ENCODE peak calls at places on chromosomes 1 and 21, in seven cellular contexts. B is CD8-positive, alpha-beta memory T cell; S is lower lobe of right lung; X is heart left ventricle; G is ovary; I is IMR-90; A is HCT116. T is an unnamed sample.

GRCh38 chr1:23214640-23215039 is 2.7 kb downstream of the HTR1D start:
- DNase-seq in A (no peak), B (no peak), G (no peak), S (no peak), X (no peak), I (peak), T (no peak)

GRCh38 chr1:115976900-115977480 is 677 bp downstream of the SLC22A15 start:
- DNase-seq in A (no peak), S (no peak), G (no peak), X (no peak), I (no peak), B (no peak), T (no peak)

GRCh38 chr1:45146833-45147232 is 59.6 kb downstream of the ZSWIM5 start:
- DNase-seq in S (no peak), A (no peak), I (no peak), B (no peak), G (no peak), X (no peak), T (no peak)

GRCh38 chr21:41993744-41994143 is 16.4 kb downstream of the ZBTB21 start:
- DNase-seq in A (no peak), S (no peak), X (no peak), G (no peak), I (peak), B (no peak), T (peak)

GRCh38 chr1:154710091-154710490 is 102.1 kb upstream of the ADAR start:
- DNase-seq in X (no peak), S (no peak), G (no peak), I (no peak), A (no peak), B (no peak), T (no peak)

GRCh38 chr21:41167348-41168342 is at the start of gene BACE2:
- DNase-seq in B (peak), G (peak), S (peak), A (no peak), X (peak), I (peak), T (peak)

GRCh38 chr21:37863842-37864241 is 52.4 kb downstream of the KCNJ6 start:
- DNase-seq in X (no peak), G (no peak), B (no peak), A (no peak), I (peak), S (peak), T (no peak)

GRCh38 chr1:3313579-3313955 is 140.9 kb upstream of the ARHGEF16 start:
- DNase-seq in B (no peak), A (no peak), X (peak), I (peak), S (peak), G (peak), T (peak)

GRCh38 chr1:22763479-22764200 is 53.0 kb downstream of the EPHB2 start:
- DNase-seq in X (peak), B (no peak), G (no peak), S (no peak), A (no peak), I (peak), T (no peak)

GRCh38 chr1:240136402-240136801 is 44.7 kb downstream of the FMN2 start:
- DNase-seq in B (no peak), G (no peak), A (no peak), S (no peak), I (peak), X (no peak), T (no peak)

GRCh38 chr1:202192770-202193613 is 607 bp upstream of the LGR6 start:
- DNase-seq in S (peak), I (peak), A (no peak), B (peak), X (peak), G (no peak), T (peak)

GRCh38 chr21:30684506-30684905 is 34.1 kb downstream of the KRTAP21-3 start:
- DNase-seq in I (no peak), S (no peak), A (no peak), B (no peak), X (no peak), G (no peak), T (no peak)

GRCh38 chr1:85267313-85267712 is 7.9 kb upstream of the C1orf52 start:
- DNase-seq in B (no peak), S (no peak), A (no peak), X (no peak), G (no peak), I (no peak), T (no peak)
- H3K27ac ChIP-seq in B (no peak), S (no peak), A (no peak), X (no peak), G (no peak), I (no peak), T (no peak)

GRCh38 chr1:1436634-1437032 is 1.1 kb downstream of the VWA1 start:
- DNase-seq in X (no peak), I (no peak), S (no peak), G (no peak), A (no peak), B (no peak), T (no peak)

GRCh38 chr1:1437904-1438376 is 2.5 kb downstream of the VWA1 start:
- DNase-seq in G (no peak), S (peak), X (peak), B (no peak), A (no peak), I (no peak), T (no peak)

GRCh38 chr1:1435911-1436633 is 582 bp downstream of the VWA1 start:
- DNase-seq in S (no peak), B (no peak), G (peak), X (peak), I (no peak), A (no peak), T (no peak)

GRCh38 chr1:1438531-1439381 is 3.3 kb downstream of the VWA1 start:
- DNase-seq in A (no peak), X (peak), S (no peak), B (no peak), G (no peak), I (no peak), T (no peak)

DNA sequence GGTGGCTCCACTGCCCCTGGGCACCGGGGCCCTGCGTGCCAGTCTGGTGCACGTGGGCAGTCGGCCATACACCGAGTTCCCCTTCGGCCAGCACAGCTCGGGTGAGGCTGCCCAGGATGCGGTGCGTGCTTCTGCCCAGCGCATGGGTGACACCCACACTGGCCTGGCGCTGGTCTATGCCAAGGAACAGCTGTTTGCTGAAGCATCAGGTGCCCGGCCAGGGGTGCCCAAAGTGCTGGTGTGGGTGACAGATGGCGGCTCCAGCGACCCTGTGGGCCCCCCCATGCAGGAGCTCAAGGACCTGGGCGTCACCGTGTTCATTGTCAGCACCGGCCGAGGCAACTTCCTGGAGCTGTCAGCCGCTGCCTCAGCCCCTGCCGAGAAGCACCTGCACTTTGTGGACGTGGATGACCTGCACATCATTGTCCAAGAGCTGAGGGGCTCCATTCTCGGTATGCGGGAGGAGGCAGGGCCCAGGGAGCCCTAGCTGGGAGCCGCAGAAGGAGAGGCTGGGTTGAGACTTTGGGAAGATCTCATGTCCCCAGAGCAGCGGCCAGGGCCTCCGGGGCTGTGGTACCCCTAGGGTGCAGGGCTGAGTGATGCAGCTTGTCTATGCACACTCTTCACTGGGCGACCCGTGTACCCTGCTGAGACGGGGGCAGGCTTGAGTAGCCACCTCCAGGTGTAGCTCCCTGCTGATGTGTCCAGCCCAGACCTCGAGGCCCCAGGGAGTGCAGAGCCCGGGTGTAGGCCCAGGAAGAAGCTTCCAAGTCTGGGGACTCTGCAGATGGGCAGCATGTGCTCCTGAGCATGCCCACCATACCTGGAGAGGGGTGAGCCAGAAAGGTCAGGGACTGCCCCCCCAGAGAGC is 1.8 kb downstream of the VWA1 start:
- DNase-seq in S (no peak), A (no peak), G (no peak), X (peak), I (no peak), B (no peak), T (no peak)
- H3K4me3 ChIP-seq in S (peak), A (peak), G (no peak), X (peak), I (no peak), B (no peak), T (no peak)

GRCh38 chr1:206569548-206569947 is 42.7 kb downstream of the EIF2D start:
- DNase-seq in A (no peak), X (no peak), S (no peak), I (no peak), B (no peak), G (no peak), T (no peak)

GRCh38 chr1:206568779-206569352 is 43.4 kb downstream of the EIF2D start:
- DNase-seq in I (no peak), B (no peak), S (no peak), G (no peak), X (no peak), A (no peak), T (no peak)

GRCh38 chr1:206570529-206570928 is 41.7 kb downstream of the EIF2D start:
- DNase-seq in B (no peak), X (no peak), I (no peak), S (no peak), G (no peak), A (no peak), T (no peak)

GRCh38 chr1:206566976-206567375 is 45.3 kb downstream of the EIF2D start:
- DNase-seq in S (no peak), A (no peak), X (no peak), B (no peak), I (no peak), G (no peak), T (no peak)

DNA sequence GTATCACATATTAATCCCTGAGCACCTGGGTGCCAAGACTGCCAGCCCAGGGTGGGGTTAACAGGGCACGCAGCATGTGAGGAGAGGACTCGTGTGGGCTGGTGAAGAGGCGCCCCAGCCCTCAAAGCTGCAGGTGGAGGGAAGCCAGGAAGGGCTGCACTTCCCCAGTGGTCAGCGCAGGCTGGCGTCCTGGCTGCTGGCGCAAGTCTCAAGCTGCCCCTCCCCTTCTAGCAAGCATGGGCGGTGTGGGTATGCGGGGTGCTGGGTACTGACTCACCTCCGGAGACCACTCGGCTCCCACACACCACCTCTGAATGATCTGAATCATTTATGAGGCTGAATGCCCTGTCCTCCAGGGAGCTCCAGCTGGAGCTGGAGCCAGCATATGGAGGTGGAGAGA is 44.0 kb downstream of the EIF2D start:
- DNase-seq in G (no peak), I (no peak), X (no peak), A (no peak), S (peak), B (no peak), T (no peak)
- H3K27ac ChIP-seq in G (no peak), I (no peak), X (no peak), A (no peak), S (no peak), B (no peak), T (no peak)

GRCh38 chr1:204714861-204715511 is 29.4 kb upstream of the LRRN2 start:
- DNase-seq in B (no peak), S (no peak), G (no peak), A (no peak), I (no peak), X (no peak), T (no peak)
- H3K4me3 ChIP-seq in B (no peak), S (no peak), G (no peak), A (no peak), I (no peak), X (no peak), T (no peak)

T was measured in tibial artery.